ENCODE peak calls at places on chromosomes 3 and 15, in seven cellular contexts. X is left ventricle myocardium superior, T is GM23248, O is iris pigment epithelial cell, M is sigmoid colon, P is gastrocnemius medialis, V is A673. Y is an unnamed sample.

GRCh38 chr15:78620021-78620838 is 566 bp downstream of the CHRNA3 start:
- DNase-seq in T (peak), X (no peak), P (no peak), O (peak), V (peak), M (no peak), Y (peak)

GRCh38 chr3:129592362-129593150 is 13.9 kb downstream of the PLXND1 start:
- DNase-seq in M (peak), T (peak), V (no peak), O (no peak), X (peak), P (peak), Y (peak)

GRCh38 chr3:152069871-152070270 is 196.4 kb downstream of the SUCNR1 start:
- DNase-seq in V (no peak), O (peak), X (no peak), M (no peak), P (no peak), T (no peak), Y (no peak)

GRCh38 chr3:113685956-113686721 is 10.3 kb downstream of the USF3 start:
- DNase-seq in V (peak), P (peak), O (peak), M (no peak), X (no peak), T (peak), Y (no peak)

GRCh38 chr3:99579246-99579645 is 59.1 kb upstream of the COL8A1 start:
- DNase-seq in O (peak), T (peak), P (no peak), X (no peak), V (peak), M (no peak), Y (no peak)

GRCh38 chr3:18443670-18444596 is 18.8 kb upstream of the SATB1 start:
- DNase-seq in X (peak), V (peak), O (no peak), T (peak), P (peak), M (peak), Y (peak)

GRCh38 chr3:49721861-49722781 is 1.6 kb downstream of the GMPPB start:
- DNase-seq in M (peak), O (no peak), T (no peak), P (peak), V (no peak), X (no peak), Y (peak)

GRCh38 chr15:71151061-71151460 is 35.8 kb downstream of the THSD4 start:
- DNase-seq in T (peak), M (no peak), X (no peak), V (no peak), O (peak), P (no peak), Y (no peak)

GRCh38 chr3:32138545-32139104 is 32.2 kb downstream of the GPD1L start:
- DNase-seq in X (no peak), M (no peak), V (no peak), O (peak), P (no peak), T (no peak), Y (no peak)

GRCh38 chr15:83658406-83658805 is 4.5 kb downstream of the ADAMTSL3 start:
- DNase-seq in P (no peak), O (no peak), X (peak), V (no peak), T (no peak), M (no peak), Y (no peak)

GRCh38 chr3:6438031-6438430 is 422.9 kb upstream of the GRM7 start:
- DNase-seq in X (no peak), M (no peak), O (no peak), P (no peak), T (no peak), V (no peak), Y (no peak)

Y was measured in posterior vena cava.